ENCODE peak calls at places on chromosomes 3 and 15, in nine cellular contexts. V is choroid plexus epithelial cell; H is iPS-NIHi11; J is stimulated activated CD8-positive, alpha-beta memory T cell treated with anti-CD3 and anti-CD28 coated beads, Interleukin-12 subunit alpha, Interleukin-12 subunit beta, amount 100 ng/mL, for 4 hours; Z is T-helper 1 cell; Y is posterior vena cava; O is small intestine; Q is EH; M is activated CD4-positive, alpha-beta T cell treated with anti-CD3 and anti-CD28 coated beads for 48 hours. T is an unnamed sample.
A peak's percentile ranks its signal among the peaks of the same experiment; 100 is the strongest.

GRCh38 chr3:47130557-47130956 is 33.4 kb downstream of the SETD2 start:
- DNase-seq in Y (no peak), H (no peak), J (no peak), Z (no peak), V (no peak), O (no peak), M (no peak), Q (no peak), T (no peak)

GRCh38 chr3:184029456-184029950 is 2.0 kb upstream of the HTR3D start:
- DNase-seq in J (no peak), V (peak; percentile 36), Q (peak; percentile 6), Z (no peak), M (no peak), O (no peak), H (no peak), Y (no peak), T (no peak)

GRCh38 chr3:56799251-56799882 is 2.4 kb downstream of the ARHGEF3 start:
- DNase-seq in M (no peak), H (peak; percentile 33), J (no peak), V (peak; percentile 83), O (peak; percentile 77), Z (no peak), Y (no peak), Q (peak; percentile 54), T (peak; percentile 67)

GRCh38 chr3:12978682-12979081 is 94.5 kb downstream of the IQSEC1 start:
- DNase-seq in Y (peak; percentile 24), Q (no peak), H (no peak), V (no peak), O (no peak), J (no peak), Z (no peak), M (no peak), T (no peak)

GRCh38 chr15:85854345-85855097 is 59.8 kb upstream of the KLHL25 start:
- DNase-seq in M (peak; percentile 62), O (peak; percentile 63), Q (peak; percentile 66), Y (no peak), J (no peak), H (peak; percentile 75), Z (no peak), V (peak; percentile 80), T (peak; percentile 76)

GRCh38 chr3:28050895-28051294 is 190.5 kb upstream of the CMC1 start:
- DNase-seq in M (peak; percentile 51), Y (no peak), V (peak; percentile 67), J (peak; percentile 4), H (no peak), Z (no peak), O (peak; percentile 92), Q (peak; percentile 12), T (peak; percentile 5)

GRCh38 chr3:27378331-27378730 is 9.1 kb upstream of the NEK10 start:
- DNase-seq in M (no peak), Y (no peak), O (no peak), Q (no peak), Z (no peak), H (no peak), J (no peak), V (no peak), T (no peak)

GRCh38 chr15:25238126-25238525 is 200.7 kb downstream of the UBE3A start:
- DNase-seq in Z (no peak), J (no peak), V (no peak), M (no peak), H (no peak), Y (peak; percentile 38), Q (no peak), O (no peak), T (no peak)

GRCh38 chr3:154559623-154560022 is 129.6 kb upstream of the GPR149 start:
- DNase-seq in Q (no peak), J (no peak), H (no peak), Y (no peak), O (no peak), V (no peak), M (no peak), Z (no peak), T (no peak)

T was measured in astrocyte of the hippocampus.